ENCODE peak calls at places on chromosomes 16 and 17, in four cellular contexts. F is GM12891, C is GM12878, S is H1. Y is an unnamed sample.

GRCh38 chr17:4679652-4680051 is 24.3 kb downstream of the PELP1 start:
- DNase-seq in F (no peak), C (no peak), S (no peak), Y (no peak)

GRCh38 chr17:29588561-29589411 is 662 bp downstream of the GIT1 start:
- DNase-seq in F (no peak), C (no peak), S (no peak), Y (peak; percentile 53)

GRCh38 chr16:75854117-75854516 is 127.8 kb upstream of the CPHXL start:
- DNase-seq in F (no peak), C (no peak), S (no peak), Y (no peak)

GRCh38 chr17:12985431-12986285 is 32.2 kb downstream of the ELAC2 start:
- DNase-seq in F (no peak), C (no peak), S (no peak), Y (no peak)

GRCh38 chr16:67246081-67246944 is 968 bp downstream of the FHOD1 start:
- DNase-seq in F (peak; percentile 59), C (no peak), S (peak; percentile 88), Y (peak; percentile 63)

GRCh38 chr16:2154533-2155090 is 970 bp upstream of the TRAF7 start:
- DNase-seq in F (no peak), C (no peak), S (no peak), Y (no peak)

GRCh38 chr16:23557779-23558330 is 328 bp downstream of the UBFD1 start:
- DNase-seq in F (peak; percentile 20), C (no peak), S (no peak), Y (no peak)

GRCh38 chr16:58127033-58127556 is 2.1 kb downstream of the CFAP20 start:
- DNase-seq in F (no peak), C (no peak), S (no peak), Y (no peak)

GRCh38 chr16:65546353-65546791 is 424.5 kb upstream of the CDH11 start:
- DNase-seq in F (no peak), C (no peak), S (no peak), Y (no peak)

GRCh38 chr16:10037771-10038170 is 144.5 kb downstream of the GRIN2A start:
- DNase-seq in F (no peak), C (no peak), S (no peak), Y (no peak)

GRCh38 chr17:39663688-39664580 is 1.2 kb upstream of the TCAP start:
- DNase-seq in F (no peak), C (no peak), S (no peak), Y (no peak)

GRCh38 chr16:83351846-83352245 is 455.9 kb upstream of the HSBP1 start:
- DNase-seq in F (no peak), C (no peak), S (no peak), Y (no peak)

GRCh38 chr17:10210151-10210574 is 11.8 kb upstream of the GAS7 start:
- DNase-seq in F (no peak), C (no peak), S (peak; percentile 31), Y (no peak)

GRCh38 chr17:38749222-38750043 is 1.3 kb upstream of the PCGF2 start:
- DNase-seq in F (no peak), C (no peak), S (no peak), Y (no peak)

GRCh38 chr16:19522369-19523159 is 666 bp upstream of the GDE1 start:
- DNase-seq in F (no peak), C (no peak), S (no peak), Y (no peak)

GRCh38 chr16:52068447-52069074 is 478.4 kb downstream of the TOX3 start:
- DNase-seq in F (no peak), C (no peak), S (peak; percentile 3), Y (no peak)

GRCh38 chr16:3945751-3946603 is 65.5 kb upstream of the CREBBP start:
- DNase-seq in F (no peak), C (no peak), S (no peak), Y (no peak)

GRCh38 chr17:44069974-44070454 is 521 bp upstream of the G6PC3 start:
- DNase-seq in F (no peak), C (no peak), S (no peak), Y (no peak)

GRCh38 chr16:2475413-2476344 is 752 bp downstream of the TBC1D24 start:
- DNase-seq in F (no peak), C (no peak), S (no peak), Y (no peak)

GRCh38 chr17:69246726-69247375 is 18.2 kb upstream of the ABCA10 start:
- DNase-seq in F (no peak), C (peak; percentile 25), S (no peak), Y (no peak)

GRCh38 chr16:63201851-63202250 is 1165.6 kb upstream of the CDH8 start:
- DNase-seq in F (no peak), C (no peak), S (no peak), Y (no peak)

GRCh38 chr16:86893513-86893912 is 315.2 kb downstream of the FOXL1 start:
- DNase-seq in F (no peak), C (no peak), S (no peak), Y (no peak)

GRCh38 chr17:59487161-59487873 is 78.1 kb upstream of the DHX40 start:
- DNase-seq in F (no peak), C (no peak), S (no peak), Y (no peak)

GRCh38 chr16:87178977-87179376 is 138.2 kb downstream of the C16orf95 start:
- DNase-seq in F (no peak), C (no peak), S (no peak), Y (no peak)

GRCh38 chr17:11245187-11245586 is 4.2 kb downstream of the SHISA6 start:
- DNase-seq in F (no peak), C (no peak), S (no peak), Y (no peak)

GRCh38 chr16:68065716-68066305 is 19.4 kb upstream of the NFATC3 start:
- DNase-seq in F (no peak), C (no peak), S (no peak), Y (no peak)

GRCh38 chr17:60720763-60721531 is 43.3 kb downstream of the BCAS3 start:
- DNase-seq in F (peak; percentile 17), C (peak; percentile 24), S (no peak), Y (peak; percentile 19)

GRCh38 chr16:89280546-89281188 is 63.2 kb downstream of the ZNF778 start:
- DNase-seq in F (no peak), C (no peak), S (no peak), Y (no peak)

GRCh38 chr16:89589241-89589926 is 13.8 kb downstream of the CPNE7 start:
- DNase-seq in F (no peak), C (no peak), S (no peak), Y (no peak)

GRCh38 chr17:7720125-7720524 is 2.6 kb downstream of the DNAH2 start:
- DNase-seq in F (no peak), C (no peak), S (no peak), Y (no peak)

GRCh38 chr16:82129881-82130280 is 40.1 kb downstream of the MPHOSPH6 start:
- DNase-seq in F (no peak), C (no peak), S (no peak), Y (no peak)

GRCh38 chr16:3637371-3637923 is 17.0 kb upstream of the DNASE1 start:
- DNase-seq in F (no peak), C (no peak), S (no peak), Y (no peak)

GRCh38 chr16:1134776-1135458 is 18.0 kb upstream of the CACNA1H start:
- DNase-seq in F (no peak), C (no peak), S (no peak), Y (no peak)

GRCh38 chr16:29971304-29971703 is 2.4 kb upstream of the TAOK2 start:
- DNase-seq in F (no peak), C (no peak), S (no peak), Y (no peak)

GRCh38 chr17:51221322-51221721 is 38.5 kb downstream of the MBTD1 start:
- DNase-seq in F (no peak), C (no peak), S (no peak), Y (no peak)

GRCh38 chr17:20315321-20315720 is 152.0 kb downstream of the LGALS9B start:
- DNase-seq in F (no peak), C (no peak), S (no peak), Y (no peak)

GRCh38 chr16:67169011-67169451 is 1.3 kb upstream of the NOL3 start:
- DNase-seq in F (no peak), C (no peak), S (no peak), Y (no peak)

GRCh38 chr17:76682306-76682705 is 28.5 kb downstream of the MXRA7 start:
- DNase-seq in F (no peak), C (no peak), S (no peak), Y (no peak)

GRCh38 chr17:78822552-78822951 is 18.1 kb downstream of the USP36 start:
- DNase-seq in F (no peak), C (no peak), S (no peak), Y (no peak)
- TF ChIP-seq POLR2AphosphoS5 in F (no peak), C (no peak), S (no peak), Y (peak; percentile 13)

GRCh38 chr16:84967828-84968227 is 43.5 kb downstream of the ZDHHC7 start:
- DNase-seq in F (no peak), C (no peak), S (no peak), Y (no peak)
- TF ChIP-seq POLR2A in F (no peak), C (no peak), S (no peak), Y (no peak)

GRCh38 chr17:56320443-56320842 is 167.2 kb downstream of the ANKFN1 start:
- DNase-seq in F (no peak), C (no peak), S (peak; percentile 29), Y (no peak)
- TF ChIP-seq TAF1 in F (no peak), C (no peak), S (no peak), Y (no peak)

DNA sequence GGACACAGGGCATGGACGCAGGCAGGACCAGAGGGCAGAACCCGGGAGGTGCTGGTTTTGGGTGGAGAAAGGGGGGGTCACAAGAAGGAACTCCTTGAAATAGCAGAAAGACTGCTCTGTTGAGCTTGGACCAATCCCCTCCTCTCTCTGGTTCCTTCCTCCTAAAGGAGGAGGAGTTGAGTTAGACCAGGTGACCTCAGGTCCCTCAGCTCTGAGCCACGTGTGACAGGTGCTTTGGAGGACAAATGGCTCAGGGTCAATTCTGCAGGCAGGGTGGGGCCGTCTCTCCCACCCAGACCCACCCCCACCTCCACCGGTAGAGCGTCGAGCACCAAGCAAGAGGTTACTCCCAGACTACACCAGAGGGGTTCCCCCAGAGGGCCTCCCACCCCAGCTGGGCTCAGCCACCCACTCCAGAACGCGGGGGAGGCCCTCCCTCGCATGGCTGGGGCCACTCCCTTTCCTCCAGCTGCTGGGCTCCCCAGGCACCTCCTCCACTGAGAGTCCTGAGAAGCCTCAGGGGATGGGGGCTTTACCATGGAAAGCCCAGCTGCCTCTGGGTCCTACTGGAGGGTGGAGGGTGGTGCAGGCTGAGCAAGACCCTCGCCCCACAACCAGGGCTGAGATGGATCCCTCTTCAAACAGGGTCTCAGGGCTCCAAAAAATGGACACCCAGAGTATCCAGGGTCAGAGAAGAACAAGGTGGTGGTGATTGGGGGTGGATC is 7.7 kb downstream of the MYO1C start:
- DNase-seq in F (peak; percentile 75), C (peak; percentile 43), S (no peak), Y (peak; percentile 82)
- TF ChIP-seq POLR2AphosphoS5 in F (no peak), C (peak; percentile 75), S (no peak), Y (no peak)

GRCh38 chr17:80414803-80415625 is at the start of gene ENDOV:
- DNase-seq in F (peak; percentile 100), C (peak; percentile 56), S (peak; percentile 38), Y (peak; percentile 100)
- TF ChIP-seq POLR2A in F (peak; percentile 80), C (peak; percentile 84), S (no peak), Y (peak; percentile 78)

DNA sequence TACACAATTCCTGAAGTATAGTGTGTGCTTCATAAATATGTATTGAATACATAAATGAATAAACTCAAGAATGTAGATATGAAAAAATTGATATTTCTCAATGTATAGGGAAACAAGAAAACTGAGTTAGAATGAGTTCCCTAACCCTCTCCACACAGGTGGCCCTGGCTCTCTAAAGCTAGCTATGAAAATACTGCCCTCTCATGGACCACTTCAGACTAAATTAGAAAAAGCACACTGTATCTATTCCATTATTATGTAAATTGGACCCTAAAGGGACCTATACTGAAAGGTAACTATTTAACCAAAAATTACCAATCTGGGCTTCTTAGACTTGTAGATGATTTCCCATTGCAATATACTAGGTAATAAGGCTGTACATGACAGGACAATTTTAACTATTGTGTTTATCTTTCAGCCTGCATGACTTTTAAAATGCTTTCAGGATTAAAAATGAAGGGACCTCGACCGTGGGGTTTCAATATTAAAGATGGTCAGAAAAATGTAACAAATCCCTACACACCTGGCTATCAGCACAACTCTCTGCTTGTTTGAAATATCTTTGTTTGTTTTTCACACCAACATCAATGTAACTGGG is 672.5 kb upstream of the KIF2B start:
- DNase-seq in F (no peak), C (no peak), S (no peak), Y (no peak)
- TF ChIP-seq TAF1 in F (no peak), C (no peak), S (no peak), Y (no peak)